ENCODE peak calls at places on chromosomes 13 and 19, in ten cellular contexts. One of them, this sample, is unnamed.

GRCh38 chr19:8458380-8458779 is 13.6 kb downstream of the HNRNPM start:
- DNase-seq in osteoblast: no peak
- DNase-seq in K562: no peak
- DNase-seq in AG04449: no peak
- DNase-seq in left ventricle myocardium inferior: no peak
- DNase-seq in cardiac muscle cell: no peak
- DNase-seq in bronchial epithelial cell: no peak
- DNase-seq in neural progenitor cell: no peak
- DNase-seq in GM12865: no peak
- DNase-seq in cardiac fibroblast: no peak
- DNase-seq in this sample: no peak

GRCh38 chr19:47353307-47353712 is 4.2 kb downstream of the DHX34 start:
- DNase-seq in cardiac muscle cell: no peak
- DNase-seq in AG04449: no peak
- DNase-seq in bronchial epithelial cell: no peak
- DNase-seq in cardiac fibroblast: no peak
- DNase-seq in K562: no peak
- DNase-seq in GM12865: no peak
- DNase-seq in left ventricle myocardium inferior: peak
- DNase-seq in neural progenitor cell: no peak
- DNase-seq in osteoblast: no peak
- DNase-seq in this sample: no peak

GRCh38 chr13:100913143-100913542 is 238.5 kb upstream of the TMTC4 start:
- DNase-seq in bronchial epithelial cell: no peak
- DNase-seq in K562: no peak
- DNase-seq in cardiac fibroblast: no peak
- DNase-seq in AG04449: no peak
- DNase-seq in left ventricle myocardium inferior: no peak
- DNase-seq in cardiac muscle cell: no peak
- DNase-seq in neural progenitor cell: no peak
- DNase-seq in GM12865: no peak
- DNase-seq in osteoblast: no peak
- DNase-seq in this sample: no peak

GRCh38 chr19:5580116-5580515 is 12.4 kb upstream of the TINCR start:
- DNase-seq in GM12865: no peak
- DNase-seq in cardiac fibroblast: no peak
- DNase-seq in osteoblast: peak
- DNase-seq in K562: no peak
- DNase-seq in left ventricle myocardium inferior: no peak
- DNase-seq in cardiac muscle cell: no peak
- DNase-seq in bronchial epithelial cell: no peak
- DNase-seq in neural progenitor cell: no peak
- DNase-seq in AG04449: no peak
- DNase-seq in this sample: no peak

GRCh38 chr13:59680429-59681024 is 483.2 kb downstream of the DIAPH3 start:
- DNase-seq in bronchial epithelial cell: peak
- DNase-seq in cardiac fibroblast: peak
- DNase-seq in GM12865: peak
- DNase-seq in AG04449: no peak
- DNase-seq in neural progenitor cell: peak
- DNase-seq in left ventricle myocardium inferior: no peak
- DNase-seq in osteoblast: peak
- DNase-seq in cardiac muscle cell: peak
- DNase-seq in K562: peak
- DNase-seq in this sample: no peak

GRCh38 chr19:33404506-33404905 is 31.0 kb downstream of the CEBPG start:
- DNase-seq in GM12865: no peak
- DNase-seq in AG04449: no peak
- DNase-seq in K562: no peak
- DNase-seq in cardiac muscle cell: no peak
- DNase-seq in cardiac fibroblast: no peak
- DNase-seq in neural progenitor cell: no peak
- DNase-seq in bronchial epithelial cell: no peak
- DNase-seq in left ventricle myocardium inferior: peak
- DNase-seq in osteoblast: peak
- DNase-seq in this sample: no peak

GRCh38 chr19:54248016-54248601 is 5.5 kb upstream of the LILRA6 start:
- DNase-seq in cardiac muscle cell: peak
- DNase-seq in neural progenitor cell: no peak
- DNase-seq in left ventricle myocardium inferior: no peak
- DNase-seq in AG04449: no peak
- DNase-seq in K562: no peak
- DNase-seq in osteoblast: peak
- DNase-seq in cardiac fibroblast: peak
- DNase-seq in GM12865: peak
- DNase-seq in bronchial epithelial cell: no peak
- DNase-seq in this sample: no peak

GRCh38 chr13:91482427-91482826 is 84.0 kb downstream of the GPC5 start:
- DNase-seq in K562: no peak
- DNase-seq in AG04449: no peak
- DNase-seq in cardiac fibroblast: no peak
- DNase-seq in neural progenitor cell: peak
- DNase-seq in bronchial epithelial cell: no peak
- DNase-seq in GM12865: no peak
- DNase-seq in cardiac muscle cell: no peak
- DNase-seq in osteoblast: no peak
- DNase-seq in left ventricle myocardium inferior: no peak
- DNase-seq in this sample: no peak

GRCh38 chr13:41650706-41651105 is 193.4 kb downstream of the RGCC start:
- DNase-seq in cardiac fibroblast: no peak
- DNase-seq in cardiac muscle cell: no peak
- DNase-seq in osteoblast: no peak
- DNase-seq in neural progenitor cell: no peak
- DNase-seq in bronchial epithelial cell: no peak
- DNase-seq in AG04449: no peak
- DNase-seq in K562: no peak
- DNase-seq in left ventricle myocardium inferior: no peak
- DNase-seq in GM12865: no peak
- DNase-seq in this sample: no peak

GRCh38 chr19:38932425-38933179 is 1.9 kb downstream of the MRPS12 start:
- DNase-seq in neural progenitor cell: peak
- DNase-seq in left ventricle myocardium inferior: no peak
- DNase-seq in cardiac fibroblast: peak
- DNase-seq in cardiac muscle cell: peak
- DNase-seq in GM12865: peak
- DNase-seq in bronchial epithelial cell: peak
- DNase-seq in AG04449: no peak
- DNase-seq in osteoblast: peak
- DNase-seq in K562: peak
- DNase-seq in this sample: no peak

GRCh38 chr19:10756791-10757190 is 38.9 kb downstream of the DNM2 start:
- DNase-seq in AG04449: no peak
- DNase-seq in osteoblast: peak
- DNase-seq in neural progenitor cell: no peak
- DNase-seq in bronchial epithelial cell: no peak
- DNase-seq in cardiac muscle cell: no peak
- DNase-seq in K562: no peak
- DNase-seq in cardiac fibroblast: no peak
- DNase-seq in GM12865: no peak
- DNase-seq in left ventricle myocardium inferior: no peak
- DNase-seq in this sample: no peak

GRCh38 chr19:58575183-58576041 is 2.3 kb upstream of the MZF1 start:
- DNase-seq in GM12865: peak
- DNase-seq in cardiac fibroblast: peak
- DNase-seq in AG04449: no peak
- DNase-seq in bronchial epithelial cell: peak
- DNase-seq in left ventricle myocardium inferior: peak
- DNase-seq in K562: peak
- DNase-seq in neural progenitor cell: peak
- DNase-seq in osteoblast: peak
- DNase-seq in cardiac muscle cell: peak
- DNase-seq in this sample: peak

GRCh38 chr13:91308299-91308698 is 39.2 kb upstream of the MIR17HG start:
- DNase-seq in K562: no peak
- DNase-seq in AG04449: no peak
- DNase-seq in cardiac fibroblast: no peak
- DNase-seq in bronchial epithelial cell: peak
- DNase-seq in osteoblast: no peak
- DNase-seq in left ventricle myocardium inferior: no peak
- DNase-seq in cardiac muscle cell: no peak
- DNase-seq in neural progenitor cell: peak
- DNase-seq in GM12865: peak
- DNase-seq in this sample: no peak

GRCh38 chr13:49265822-49266221 is 18.1 kb downstream of the CDADC1 start:
- DNase-seq in left ventricle myocardium inferior: no peak
- DNase-seq in neural progenitor cell: no peak
- DNase-seq in cardiac muscle cell: no peak
- DNase-seq in K562: no peak
- DNase-seq in AG04449: no peak
- DNase-seq in osteoblast: peak
- DNase-seq in GM12865: no peak
- DNase-seq in bronchial epithelial cell: no peak
- DNase-seq in cardiac fibroblast: peak
- DNase-seq in this sample: no peak

DNA sequence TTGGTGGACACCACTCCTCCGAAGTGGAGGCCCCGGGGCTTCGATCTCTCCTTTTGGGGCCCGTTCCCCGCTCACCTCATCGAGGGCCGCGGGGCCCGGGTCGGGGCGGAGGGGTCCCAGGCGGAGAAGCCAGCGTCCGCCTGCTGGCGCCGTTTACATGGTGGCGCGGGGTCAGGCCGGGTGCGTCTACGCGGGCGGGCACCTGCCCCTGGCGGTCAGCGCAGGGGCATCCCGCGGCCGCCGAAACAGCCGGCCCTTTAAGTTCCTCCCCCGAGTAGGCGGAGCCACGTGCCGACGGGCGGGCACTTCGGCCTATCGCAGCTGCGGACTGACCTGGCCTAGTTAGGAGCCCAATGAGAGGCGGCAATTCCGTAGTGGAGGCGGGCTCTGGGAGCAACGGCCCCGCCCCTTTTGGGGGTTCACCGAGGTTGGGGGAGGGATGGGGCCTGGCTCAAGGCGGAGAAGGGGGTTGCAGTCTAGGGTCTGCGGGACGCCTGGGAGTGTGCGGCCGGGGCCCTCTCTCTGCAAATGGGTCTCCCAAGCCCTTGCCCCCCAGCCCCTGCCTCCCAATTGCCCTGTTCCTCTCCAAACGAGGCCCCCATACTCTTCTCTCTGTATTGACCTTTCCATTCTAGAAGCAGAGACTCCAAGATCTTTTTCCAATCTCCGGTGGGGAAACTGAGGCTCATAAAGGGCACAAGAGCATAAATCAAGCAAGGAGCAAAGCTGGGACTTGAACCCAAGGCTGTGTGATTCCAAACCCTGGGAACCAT is at the start of gene ABHD8:
- DNase-seq in left ventricle myocardium inferior: peak
- DNase-seq in cardiac fibroblast: peak
- DNase-seq in AG04449: peak
- DNase-seq in osteoblast: peak
- DNase-seq in cardiac muscle cell: peak
- DNase-seq in GM12865: peak
- DNase-seq in neural progenitor cell: peak
- DNase-seq in bronchial epithelial cell: peak
- DNase-seq in K562: peak
- DNase-seq in this sample: peak
- TF ChIP-seq CTCF in left ventricle myocardium inferior: peak
- TF ChIP-seq CTCF in cardiac fibroblast: peak
- TF ChIP-seq CTCF in AG04449: peak
- TF ChIP-seq CTCF in osteoblast: peak
- TF ChIP-seq CTCF in cardiac muscle cell: peak
- TF ChIP-seq CTCF in GM12865: peak
- TF ChIP-seq CTCF in neural progenitor cell: peak
- TF ChIP-seq CTCF in bronchial epithelial cell: peak
- TF ChIP-seq CTCF in K562: peak
- TF ChIP-seq CTCF in this sample: peak

DNA sequence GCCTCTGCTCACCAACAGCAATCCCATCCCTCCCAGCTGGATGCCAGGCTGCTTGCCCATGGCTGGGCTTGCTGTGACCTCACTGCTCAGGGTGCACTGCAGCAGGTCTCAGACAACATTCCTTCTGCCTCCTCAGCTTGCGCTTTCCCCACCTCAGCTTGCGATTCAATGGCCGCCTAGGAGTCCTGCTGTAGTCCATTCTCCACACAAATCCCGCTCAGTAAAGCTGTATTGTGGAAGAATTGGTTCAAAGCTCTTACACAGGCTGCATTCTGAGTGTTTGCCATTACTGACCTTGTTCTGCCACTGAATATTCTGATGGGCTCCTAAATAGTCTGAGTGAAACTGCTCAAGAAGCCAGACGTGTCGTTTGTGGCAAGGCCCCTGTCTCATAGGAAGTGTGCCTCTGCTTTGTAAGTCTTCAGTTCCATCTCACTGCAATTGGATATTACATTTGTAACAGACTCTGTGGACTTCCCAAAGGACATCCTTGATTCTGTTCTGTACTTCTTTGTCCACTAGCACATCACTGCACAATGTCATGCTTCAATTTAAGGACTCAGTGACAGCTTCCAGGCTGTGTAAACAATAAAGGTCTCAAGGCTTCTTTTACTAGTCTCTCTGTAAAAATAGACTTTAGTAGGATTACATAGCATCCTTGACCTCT is 49.8 kb downstream of the KATNAL1 start:
- DNase-seq in bronchial epithelial cell: no peak
- DNase-seq in AG04449: no peak
- DNase-seq in GM12865: peak
- DNase-seq in cardiac fibroblast: no peak
- DNase-seq in cardiac muscle cell: no peak
- DNase-seq in left ventricle myocardium inferior: no peak
- DNase-seq in K562: no peak
- DNase-seq in neural progenitor cell: peak
- DNase-seq in osteoblast: no peak
- DNase-seq in this sample: no peak
- H3K4me3 ChIP-seq in bronchial epithelial cell: no peak
- H3K4me3 ChIP-seq in AG04449: no peak
- H3K4me3 ChIP-seq in GM12865: no peak
- H3K4me3 ChIP-seq in cardiac fibroblast: no peak
- H3K4me3 ChIP-seq in cardiac muscle cell: no peak
- H3K4me3 ChIP-seq in left ventricle myocardium inferior: no peak
- H3K4me3 ChIP-seq in K562: no peak
- H3K4me3 ChIP-seq in neural progenitor cell: no peak
- H3K4me3 ChIP-seq in osteoblast: no peak
- H3K4me3 ChIP-seq in this sample: no peak

DNA sequence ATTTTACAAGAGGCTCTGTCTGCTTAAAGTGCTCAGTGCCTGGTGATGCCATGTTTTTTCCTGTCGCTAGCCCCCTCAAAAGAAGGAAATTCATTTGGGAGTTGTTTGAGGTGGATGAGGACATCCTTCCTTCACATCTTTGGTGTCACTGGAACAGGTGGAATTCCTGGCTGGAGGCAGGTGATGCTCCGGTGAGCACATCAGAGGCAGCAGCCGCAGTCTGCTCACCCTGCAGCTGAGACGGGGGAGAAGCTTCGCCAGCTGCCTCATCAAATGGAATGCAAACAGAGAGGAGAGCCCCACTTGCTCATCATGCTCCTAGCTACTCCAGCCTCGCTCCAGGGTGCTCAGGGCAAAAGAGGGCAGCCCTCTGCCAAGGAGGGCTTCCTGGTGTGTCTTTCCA is 74.1 kb upstream of the UBL3 start:
- DNase-seq in osteoblast: peak
- DNase-seq in GM12865: no peak
- DNase-seq in neural progenitor cell: no peak
- DNase-seq in cardiac fibroblast: peak
- DNase-seq in bronchial epithelial cell: peak
- DNase-seq in AG04449: no peak
- DNase-seq in K562: no peak
- DNase-seq in cardiac muscle cell: peak
- DNase-seq in left ventricle myocardium inferior: no peak
- DNase-seq in this sample: no peak
- TF ChIP-seq CTCF in osteoblast: peak
- TF ChIP-seq CTCF in GM12865: no peak
- TF ChIP-seq CTCF in neural progenitor cell: no peak
- TF ChIP-seq CTCF in cardiac fibroblast: no peak
- TF ChIP-seq CTCF in bronchial epithelial cell: no peak
- TF ChIP-seq CTCF in AG04449: no peak
- TF ChIP-seq CTCF in K562: no peak
- TF ChIP-seq CTCF in cardiac muscle cell: no peak
- TF ChIP-seq CTCF in left ventricle myocardium inferior: no peak
- TF ChIP-seq CTCF in this sample: no peak

GRCh38 chr19:49498475-49498874 is 2.2 kb downstream of the RPS11 start:
- DNase-seq in cardiac fibroblast: no peak
- DNase-seq in left ventricle myocardium inferior: no peak
- DNase-seq in K562: no peak
- DNase-seq in GM12865: no peak
- DNase-seq in osteoblast: no peak
- DNase-seq in cardiac muscle cell: no peak
- DNase-seq in bronchial epithelial cell: no peak
- DNase-seq in AG04449: no peak
- DNase-seq in neural progenitor cell: no peak
- DNase-seq in this sample: no peak
- H3K4me3 ChIP-seq in cardiac fibroblast: no peak
- H3K4me3 ChIP-seq in left ventricle myocardium inferior: peak
- H3K4me3 ChIP-seq in K562: peak
- H3K4me3 ChIP-seq in GM12865: peak
- H3K4me3 ChIP-seq in osteoblast: peak
- H3K4me3 ChIP-seq in cardiac muscle cell: no peak
- H3K4me3 ChIP-seq in bronchial epithelial cell: no peak
- H3K4me3 ChIP-seq in AG04449: no peak
- H3K4me3 ChIP-seq in neural progenitor cell: no peak
- H3K4me3 ChIP-seq in this sample: peak

This sample was measured in HFF-Myc.